ENCODE peak calls at places on chromosomes 6 and 20, in four cellular contexts. B is fibroblast of mammary gland, S is HFFc6, Q is WTC11. R is an unnamed sample.

GRCh38 chr6:89025633-89026032 is 54.9 kb upstream of the PNRC1 start:
- DNase-seq in Q (no peak), B (no peak), S (no peak), R (no peak)

GRCh38 chr6:128124713-128125112 is 223.9 kb upstream of the THEMIS start:
- DNase-seq in S (peak), B (peak), Q (no peak), R (no peak)

GRCh38 chr6:30611150-30611855 is 5.7 kb downstream of the PPP1R10 start:
- DNase-seq in B (no peak), Q (no peak), S (no peak), R (no peak)

GRCh38 chr20:63177785-63178444 is 38.0 kb downstream of the YTHDF1 start:
- DNase-seq in S (no peak), B (no peak), Q (no peak), R (no peak)

GRCh38 chr20:8656335-8656734 is 412.6 kb upstream of the PLCB4 start:
- DNase-seq in S (no peak), B (no peak), Q (no peak), R (no peak)

GRCh38 chr6:46895930-46896329 is 25.8 kb downstream of the ADGRF5 start:
- DNase-seq in S (no peak), Q (no peak), B (no peak), R (no peak)

GRCh38 chr20:33251496-33251895 is 15.7 kb downstream of the BPIFA1 start:
- DNase-seq in S (no peak), Q (no peak), B (no peak), R (no peak)

GRCh38 chr20:39986231-39986904 is 702.7 kb downstream of the MAFB start:
- DNase-seq in S (no peak), B (peak), Q (peak), R (no peak)

GRCh38 chr20:16530201-16530681 is 43.0 kb downstream of the KIF16B start:
- DNase-seq in B (peak), S (no peak), Q (no peak), R (no peak)

GRCh38 chr20:60203451-60203850 is 245.2 kb downstream of the CDH26 start:
- DNase-seq in S (peak), Q (no peak), B (no peak), R (no peak)

GRCh38 chr6:154872605-154873004 is 122.5 kb upstream of the TIAM2 start:
- DNase-seq in B (no peak), Q (peak), S (no peak), R (no peak)

GRCh38 chr6:145278163-145278807 is 457.0 kb downstream of the EPM2A start:
- DNase-seq in B (peak), S (peak), Q (no peak), R (no peak)

GRCh38 chr20:44805991-44806729 is 4.2 kb downstream of the RIMS4 start:
- DNase-seq in S (peak), Q (peak), B (peak), R (no peak)

GRCh38 chr6:134258849-134259306 is 59.0 kb downstream of the SGK1 start:
- DNase-seq in B (no peak), Q (no peak), S (no peak), R (no peak)

GRCh38 chr6:123745877-123746276 is 57.8 kb upstream of the NKAIN2 start:
- DNase-seq in S (no peak), Q (no peak), B (peak), R (no peak)

GRCh38 chr6:163324326-163324927 is 90.1 kb upstream of the QKI start:
- DNase-seq in Q (no peak), S (no peak), B (no peak), R (no peak)
- TF ChIP-seq CTCF in Q (no peak), S (no peak), B (no peak), R (no peak)

GRCh38 chr6:165439928-165440554 is 130.6 kb upstream of the C6orf118 start:
- DNase-seq in S (peak), B (peak), Q (no peak), R (no peak)
- TF ChIP-seq CTCF in S (peak), B (peak), Q (no peak), R (peak)

GRCh38 chr6:149319413-149319812 is 1.9 kb downstream of the TAB2 start:
- DNase-seq in S (no peak), Q (no peak), B (no peak), R (no peak)
- TF ChIP-seq CTCF in S (no peak), Q (no peak), B (no peak), R (no peak)

DNA sequence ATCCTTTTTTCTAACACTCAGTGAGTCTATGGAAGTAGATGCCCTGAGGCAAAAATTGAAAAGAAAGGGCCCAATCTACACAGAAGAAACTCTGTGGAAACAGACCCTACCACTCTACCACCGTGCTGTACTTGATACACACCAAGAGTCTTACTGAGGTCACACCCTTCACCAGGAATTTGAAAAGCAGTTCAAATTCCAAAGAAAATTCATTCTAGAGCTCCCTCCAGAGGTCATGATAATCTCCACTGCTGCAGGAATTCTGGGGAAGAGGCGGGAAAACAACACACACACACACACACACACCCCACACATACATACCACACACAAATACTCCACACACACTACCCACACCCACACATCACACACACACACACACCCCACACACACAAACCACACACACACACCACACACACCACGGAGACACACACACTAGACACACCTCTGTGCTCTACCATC is 336.8 kb downstream of the HDGFL1 start:
- DNase-seq in B (peak), Q (no peak), S (peak), R (no peak)
- TF ChIP-seq CTCF in B (peak), Q (no peak), S (peak), R (peak)

GRCh38 chr6:39003072-39003471 is 45.5 kb upstream of the GLP1R start:
- DNase-seq in B (no peak), S (no peak), Q (peak), R (no peak)
- TF ChIP-seq CTCF in B (peak), S (no peak), Q (peak), R (peak)

R was measured in progenitor cell of endocrine pancreas.